ENCODE peak calls at places on chromosome 18, in four cellular contexts. S, A, Z and L are unnamed samples.

GRCh38 chr18:36354989-36355388 is 57.5 kb downstream of the FHOD3 start:
- DNase-seq in A (no peak), S (peak), Z (peak), L (no peak)

GRCh38 chr18:10040287-10041011 is 126.6 kb downstream of the VAPA start:
- DNase-seq in A (peak), Z (no peak), S (no peak), L (no peak)

GRCh38 chr18:11671156-11671555 is 17.9 kb upstream of the GNAL start:
- DNase-seq in Z (no peak), A (no peak), S (no peak), L (no peak)

GRCh38 chr18:62555135-62555534 is 32.3 kb downstream of the ZCCHC2 start:
- DNase-seq in A (no peak), S (peak), Z (no peak), L (no peak)

GRCh38 chr18:77177009-77177408 is 44.4 kb upstream of the MBP start:
- DNase-seq in A (no peak), Z (no peak), S (peak), L (no peak)

GRCh38 chr18:7524786-7525185 is 42.3 kb upstream of the PTPRM start:
- DNase-seq in A (no peak), Z (no peak), S (no peak), L (no peak)

GRCh38 chr18:59024829-59025228 is 114.9 kb upstream of the SEC11C start:
- DNase-seq in S (no peak), Z (no peak), A (no peak), L (no peak)

GRCh38 chr18:48036641-48037421 is 106.4 kb upstream of the SMAD2 start:
- DNase-seq in Z (no peak), A (peak), S (no peak), L (no peak)

GRCh38 chr18:75874401-75875093 is 447.0 kb upstream of the SMIM21 start:
- DNase-seq in S (no peak), Z (no peak), A (no peak), L (no peak)

GRCh38 chr18:2036136-2036535 is 535.2 kb downstream of the METTL4 start:
- DNase-seq in S (peak), Z (no peak), A (no peak), L (no peak)

GRCh38 chr18:13242797-13243196 is 24.2 kb downstream of the LDLRAD4 start:
- DNase-seq in Z (no peak), A (no peak), S (no peak), L (no peak)

GRCh38 chr18:28767781-28768211 is 590.9 kb upstream of the CDH2 start:
- DNase-seq in S (peak), Z (no peak), A (no peak), L (no peak)

GRCh38 chr18:68676913-68677312 is 38.0 kb downstream of the TMX3 start:
- DNase-seq in S (no peak), Z (no peak), A (no peak), L (no peak)

GRCh38 chr18:11497585-11497984 is 111.8 kb upstream of the SLC35G4 start:
- DNase-seq in A (no peak), Z (peak), S (no peak), L (no peak)

GRCh38 chr18:74577019-74577418 is 20.7 kb upstream of the ZNF407 start:
- DNase-seq in Z (no peak), S (no peak), A (no peak), L (no peak)

GRCh38 chr18:32907215-32907590 is 134.4 kb upstream of the KLHL14 start:
- DNase-seq in Z (no peak), A (no peak), S (no peak), L (no peak)

GRCh38 chr18:52670903-52671302 is 330.9 kb downstream of the DCC start:
- DNase-seq in A (no peak), Z (no peak), S (no peak), L (no peak)

GRCh38 chr18:74146756-74147155 is 878 bp downstream of the FBXO15 start:
- DNase-seq in A (no peak), S (peak), Z (no peak), L (no peak)

GRCh38 chr18:50161806-50162205 is 33.1 kb downstream of the MYO5B start:
- DNase-seq in S (peak), Z (no peak), A (no peak), L (no peak)

GRCh38 chr18:59957957-59958356 is 58.2 kb downstream of the PMAIP1 start:
- DNase-seq in Z (no peak), A (peak), S (peak), L (no peak)

GRCh38 chr18:78688916-78689315 is 290.7 kb upstream of the SALL3 start:
- DNase-seq in Z (no peak), S (no peak), A (no peak), L (no peak)

GRCh38 chr18:71036783-71037182 is 747.9 kb downstream of the SOCS6 start:
- DNase-seq in A (no peak), Z (no peak), S (peak), L (no peak)

GRCh38 chr18:49628993-49629795 is 67.3 kb downstream of the LIPG start:
- DNase-seq in S (no peak), Z (peak), A (peak), L (no peak)

GRCh38 chr18:3585656-3586509 is 135.9 kb downstream of the TGIF1 start:
- DNase-seq in Z (peak), S (peak), A (peak), L (peak)

GRCh38 chr18:33828949-33829348 is 250.9 kb downstream of the ASXL3 start:
- DNase-seq in A (no peak), S (no peak), Z (no peak), L (no peak)

GRCh38 chr18:33611525-33612135 is 33.6 kb downstream of the ASXL3 start:
- DNase-seq in Z (no peak), A (no peak), S (no peak), L (no peak)

GRCh38 chr18:35582899-35583558 is 1.5 kb downstream of the GALNT1 start:
- DNase-seq in S (no peak), A (no peak), Z (no peak), L (no peak)

GRCh38 chr18:22930089-22930713 is 2.9 kb upstream of the RBBP8 start:
- DNase-seq in S (peak), Z (peak), A (peak), L (peak)
- H3K27ac ChIP-seq in S (no peak), Z (no peak), A (no peak), L (no peak)

GRCh38 chr18:55338955-55339662 is 248.9 kb downstream of the TCF4 start:
- DNase-seq in A (no peak), S (no peak), Z (no peak), L (no peak)
- H3K27ac ChIP-seq in A (peak), S (no peak), Z (peak), L (no peak)

GRCh38 chr18:24199563-24199962 is 60.7 kb downstream of the CABYR start:
- DNase-seq in Z (no peak), A (no peak), S (no peak), L (no peak)

GRCh38 chr18:24201699-24202687 is 63.1 kb downstream of the CABYR start:
- DNase-seq in Z (no peak), A (no peak), S (no peak), L (no peak)

GRCh38 chr18:24200494-24200893 is 61.6 kb downstream of the CABYR start:
- DNase-seq in S (no peak), Z (no peak), A (no peak), L (no peak)

GRCh38 chr18:24198461-24198860 is 59.6 kb downstream of the CABYR start:
- DNase-seq in S (no peak), Z (peak), A (no peak), L (no peak)

DNA sequence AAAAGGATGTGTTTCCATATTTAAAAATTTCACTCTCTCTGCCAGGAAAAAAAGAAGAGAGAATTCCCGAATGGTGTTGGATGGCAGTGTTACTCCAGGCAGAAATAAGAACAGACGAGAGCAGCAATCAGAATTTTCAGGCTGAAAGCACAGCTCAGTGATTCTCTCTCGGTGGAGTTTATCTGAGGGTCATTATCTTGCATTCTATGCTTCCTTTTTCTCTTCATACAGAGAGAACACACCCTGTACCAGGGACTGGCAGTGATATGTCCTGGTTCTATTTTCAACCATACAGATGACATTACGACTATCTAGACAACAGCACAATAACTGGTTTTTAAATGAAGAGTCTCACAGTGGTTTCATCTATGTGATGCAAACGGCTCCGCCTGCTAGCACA is 62.0 kb downstream of the CABYR start:
- DNase-seq in Z (no peak), S (no peak), A (no peak), L (no peak)
- H3K27ac ChIP-seq in Z (peak), S (no peak), A (no peak), L (no peak)

GRCh38 chr18:22344908-22345670 is 72.6 kb downstream of the CTAGE1 start:
- DNase-seq in A (no peak), Z (no peak), S (no peak), L (no peak)
- H3K27ac ChIP-seq in A (no peak), Z (no peak), S (no peak), L (no peak)

DNA sequence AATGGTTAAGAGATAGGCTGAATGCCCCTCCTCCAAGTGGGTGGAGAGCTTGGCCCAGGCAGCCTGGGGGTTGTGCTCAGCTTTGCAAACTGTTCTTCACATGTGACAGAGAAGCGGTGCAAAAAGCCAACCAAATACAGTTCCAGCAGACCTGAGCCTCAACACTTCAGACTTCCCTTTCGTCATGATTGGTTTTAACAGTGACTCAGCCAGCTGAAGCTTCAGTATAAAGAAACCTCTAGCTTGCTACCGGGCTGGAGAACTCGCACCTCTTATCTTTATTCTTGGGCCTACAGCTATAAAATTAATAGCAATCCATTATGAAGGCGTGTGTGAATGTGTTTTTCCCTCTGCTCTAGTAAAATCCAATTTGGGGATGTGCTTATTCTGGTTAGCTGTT is 20.0 kb downstream of the SETBP1 start:
- DNase-seq in S (peak), Z (no peak), A (peak), L (no peak)
- H3K27ac ChIP-seq in S (peak), Z (peak), A (peak), L (no peak)

GRCh38 chr18:6486313-6486712 is 71.6 kb upstream of the L3MBTL4 start:
- DNase-seq in S (no peak), A (no peak), Z (no peak), L (no peak)

GRCh38 chr18:6487027-6487426 is 72.3 kb upstream of the L3MBTL4 start:
- DNase-seq in A (no peak), S (no peak), Z (no peak), L (no peak)

GRCh38 chr18:6489977-6490376 is 75.3 kb upstream of the L3MBTL4 start:
- DNase-seq in Z (no peak), S (no peak), A (no peak), L (no peak)

GRCh38 chr18:6488956-6489355 is 74.2 kb upstream of the L3MBTL4 start:
- DNase-seq in S (peak), Z (no peak), A (no peak), L (no peak)

DNA sequence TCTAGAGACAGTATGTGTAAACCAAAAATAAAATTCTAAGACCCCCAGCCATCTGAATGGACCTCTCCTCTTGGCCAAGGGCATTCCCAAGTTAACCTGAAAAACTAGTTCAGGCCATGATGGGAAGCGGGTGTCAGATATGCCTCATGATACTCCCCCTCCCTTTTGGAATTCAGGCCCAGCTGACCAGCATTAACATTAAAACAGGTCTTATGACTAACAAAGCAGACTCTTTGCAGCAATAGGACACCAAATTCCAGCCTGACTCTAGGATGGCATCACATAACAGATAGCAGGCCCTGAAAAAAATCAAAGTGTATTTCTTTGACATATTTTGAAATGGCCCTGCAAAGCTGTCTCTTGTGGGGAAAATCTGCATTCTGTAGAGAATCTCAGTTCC is 73.3 kb upstream of the L3MBTL4 start:
- DNase-seq in S (no peak), Z (no peak), A (no peak), L (no peak)
- H3K27ac ChIP-seq in S (no peak), Z (no peak), A (no peak), L (no peak)